ENCODE peak calls at places on chromosomes 11 and 22, in four cellular contexts. K is osteoblast, I is left ventricle myocardium inferior, C is fibroblast of the aortic adventitia. D is an unnamed sample.

GRCh38 chr11:10409207-10409661 is 45.8 kb upstream of the AMPD3 start:
- DNase-seq in C (no peak), K (no peak), I (no peak), D (no peak)

GRCh38 chr22:20721409-20722218 is 52.3 kb upstream of the SERPIND1 start:
- DNase-seq in K (peak), C (no peak), I (no peak), D (peak)

GRCh38 chr11:94668240-94668793 is 99.8 kb upstream of the AMOTL1 start:
- DNase-seq in C (no peak), I (no peak), K (no peak), D (no peak)

GRCh38 chr11:36265793-36266628 is 23.2 kb downstream of the COMMD9 start:
- DNase-seq in C (peak), I (peak), K (peak), D (no peak)

GRCh38 chr11:110287537-110287936 is 8.9 kb downstream of the RDX start:
- DNase-seq in K (no peak), C (no peak), I (no peak), D (no peak)

GRCh38 chr11:36333468-36333867 is 37.4 kb downstream of the PRR5L start:
- DNase-seq in C (no peak), I (no peak), K (no peak), D (no peak)

GRCh38 chr11:26608507-26609146 is 36.6 kb upstream of the MUC15 start:
- DNase-seq in K (no peak), C (no peak), I (no peak), D (no peak)

GRCh38 chr11:95908826-95909225 is 15.1 kb downstream of the MTMR2 start:
- DNase-seq in I (no peak), K (peak), C (peak), D (no peak)

GRCh38 chr11:15883349-15883961 is 472.9 kb downstream of the SOX6 start:
- DNase-seq in C (peak), I (no peak), K (peak), D (no peak)

GRCh38 chr11:40924915-40925314 is 534.5 kb downstream of the LRRC4C start:
- DNase-seq in I (no peak), K (no peak), C (no peak), D (no peak)

GRCh38 chr22:40534379-40535188 is 101.9 kb downstream of the MRTFA start:
- DNase-seq in K (peak), I (no peak), C (peak), D (no peak)

GRCh38 chr22:31753634-31754471 is at the start of gene DEPDC5:
- DNase-seq in C (peak), K (peak), I (peak), D (peak)

GRCh38 chr22:42364641-42365336 is 67.4 kb downstream of the NFAM1 start:
- DNase-seq in C (peak), K (peak), I (peak), D (no peak)

GRCh38 chr11:48169706-48170105 is 46.9 kb upstream of the OR4B1 start:
- DNase-seq in I (peak), C (peak), K (peak), D (no peak)

GRCh38 chr11:99320769-99321290 is 300.1 kb downstream of the CNTN5 start:
- DNase-seq in K (no peak), I (no peak), C (no peak), D (no peak)

GRCh38 chr22:43230983-43231723 is 44.2 kb upstream of the TTLL12 start:
- DNase-seq in I (peak), K (peak), C (peak), D (no peak)

GRCh38 chr11:63839508-63840355 is 822 bp downstream of the MARK2 start:
- DNase-seq in I (no peak), C (no peak), K (peak), D (peak)

GRCh38 chr11:84103096-84103495 is 816.9 kb upstream of the CCDC90B start:
- DNase-seq in I (no peak), K (no peak), C (no peak), D (no peak)

GRCh38 chr11:120339394-120339890 is 3.2 kb downstream of the ARHGEF12 start:
- DNase-seq in I (no peak), K (peak), C (peak), D (no peak)

GRCh38 chr22:24432059-24432853 is 4.9 kb downstream of the ADORA2A start:
- DNase-seq in K (peak), I (peak), C (peak), D (peak)

GRCh38 chr11:97140885-97141494 is 751.2 kb downstream of the JRKL start:
- DNase-seq in K (no peak), C (no peak), I (no peak), D (no peak)

GRCh38 chr11:40129276-40129675 is 1330.2 kb downstream of the LRRC4C start:
- DNase-seq in K (no peak), I (no peak), C (no peak), D (no peak)

GRCh38 chr11:46942172-46942571 is 5.6 kb downstream of the CSTPP1 start:
- DNase-seq in K (no peak), I (no peak), C (no peak), D (no peak)

GRCh38 chr11:61728066-61728939 is 24.1 kb upstream of the MYRF start:
- DNase-seq in I (no peak), K (no peak), C (no peak), D (peak)
- TF ChIP-seq CTCF in I (no peak), K (no peak), C (no peak), D (no peak)

GRCh38 chr22:26481112-26481693 is 2.4 kb downstream of the HPS4 start:
- DNase-seq in C (no peak), I (no peak), K (no peak), D (no peak)

GRCh38 chr22:26477341-26477731 is 6.2 kb downstream of the HPS4 start:
- DNase-seq in I (no peak), K (no peak), C (no peak), D (no peak)

GRCh38 chr22:26480611-26480932 is 3.0 kb downstream of the HPS4 start:
- DNase-seq in K (no peak), I (no peak), C (no peak), D (no peak)

GRCh38 chr22:26479792-26480610 is 3.6 kb downstream of the HPS4 start:
- DNase-seq in I (no peak), C (no peak), K (no peak), D (no peak)

GRCh38 chr22:26479043-26479791 is 4.4 kb downstream of the HPS4 start:
- DNase-seq in K (no peak), C (no peak), I (no peak), D (no peak)
- TF ChIP-seq CTCF in K (no peak), C (no peak), I (peak), D (no peak)

DNA sequence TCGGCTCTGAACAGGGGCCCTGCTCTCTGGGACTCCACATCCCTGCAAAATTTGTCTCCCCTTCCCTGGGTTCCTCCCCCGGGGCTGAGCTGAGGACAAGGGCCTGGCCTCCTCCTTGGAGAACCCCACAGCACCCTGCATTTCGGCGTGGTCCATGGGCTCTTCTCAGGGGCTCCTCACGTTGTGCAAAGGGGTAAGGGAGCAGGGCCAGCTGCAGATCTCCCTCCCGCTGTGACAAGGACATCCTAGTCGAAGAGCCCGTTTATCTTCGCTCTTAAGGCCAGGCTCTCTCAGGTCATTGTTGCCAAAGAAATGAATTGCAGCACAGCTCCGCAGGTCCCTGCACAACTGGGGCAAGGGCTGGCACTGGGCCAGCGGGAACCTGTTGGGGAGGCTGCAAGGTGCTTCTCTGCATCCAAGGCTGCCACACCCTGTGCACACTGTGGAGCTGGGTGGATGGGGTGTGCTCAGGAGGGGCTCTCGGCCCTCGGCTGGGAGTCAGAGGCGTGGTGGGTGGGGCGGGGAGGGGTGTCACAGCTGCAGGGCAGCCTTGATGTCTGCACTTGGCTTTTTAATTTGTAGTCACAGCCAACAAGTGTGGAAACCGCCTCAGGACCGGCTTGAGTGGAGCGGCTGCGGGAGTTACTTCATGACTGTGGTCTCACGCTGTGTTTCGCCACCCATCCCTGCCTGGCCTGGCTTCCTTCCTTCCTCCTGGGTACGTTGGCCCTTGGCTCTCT is 26.6 kb upstream of the SEPTIN5 start:
- DNase-seq in K (peak), I (no peak), C (no peak), D (no peak)
- TF ChIP-seq CTCF in K (no peak), I (no peak), C (no peak), D (no peak)

GRCh38 chr11:12961615-12962014 is 47.5 kb upstream of the RASSF10 start:
- DNase-seq in K (no peak), C (peak), I (no peak), D (no peak)
- TF ChIP-seq CTCF in K (peak), C (peak), I (no peak), D (no peak)

D was measured in kidney.